ENCODE peak calls at places on chromosomes 13 and 19, in six cellular contexts. V, C, M, S, T and E are unnamed samples.
A peak's percentile ranks its signal among the peaks of the same experiment; 100 is the strongest.

GRCh38 chr19:6071840-6072239 is 38.5 kb downstream of the RFX2 start:
- DNase-seq in V (no peak), C (no peak), M (peak; percentile 46), S (no peak), T (no peak), E (no peak)

GRCh38 chr13:20301391-20302071 is 69.4 kb upstream of the GJB6 start:
- DNase-seq in V (no peak), C (no peak), M (peak; percentile 16), S (no peak), T (no peak), E (peak; percentile 29)

GRCh38 chr19:492091-492531 is 4.2 kb upstream of the MADCAM1 start:
- DNase-seq in V (peak; percentile 11), C (no peak), M (peak; percentile 39), S (peak; percentile 69), T (no peak), E (no peak)

GRCh38 chr13:75761373-75761772 is 125.2 kb downstream of the LMO7 start:
- DNase-seq in V (no peak), C (no peak), M (peak; percentile 39), S (no peak), T (no peak), E (no peak)

GRCh38 chr13:20197361-20197834 is 4.7 kb upstream of the GJB2 start:
- DNase-seq in V (peak; percentile 83), C (peak; percentile 64), M (peak; percentile 63), S (peak; percentile 59), T (peak; percentile 42), E (peak; percentile 65)

GRCh38 chr13:110045202-110045601 is 258.8 kb upstream of the IRS2 start:
- DNase-seq in V (no peak), C (no peak), M (no peak), S (no peak), T (no peak), E (no peak)

GRCh38 chr19:13051581-13052165 is 51.0 kb downstream of the LYL1 start:
- DNase-seq in V (peak; percentile 84), C (no peak), M (peak; percentile 48), S (no peak), T (peak; percentile 57), E (peak; percentile 99)

GRCh38 chr13:113670541-113670940 is 3.5 kb downstream of the GRK1 start:
- DNase-seq in V (no peak), C (no peak), M (no peak), S (no peak), T (no peak), E (no peak)

GRCh38 chr19:17794412-17794730 is 567 bp upstream of the B3GNT3 start:
- DNase-seq in V (no peak), C (no peak), M (no peak), S (no peak), T (no peak), E (peak; percentile 7)

GRCh38 chr19:3536429-3537100 is 2.4 kb upstream of the TEKTIP1 start:
- DNase-seq in V (no peak), C (no peak), M (no peak), S (peak; percentile 70), T (no peak), E (no peak)

GRCh38 chr19:5093297-5093858 is 124.5 kb downstream of the KDM4B start:
- DNase-seq in V (no peak), C (no peak), M (no peak), S (no peak), T (no peak), E (peak; percentile 40)

GRCh38 chr19:19486343-19487076 is 28.8 kb downstream of the TSSK6 start:
- DNase-seq in V (no peak), C (no peak), M (no peak), S (no peak), T (no peak), E (no peak)
- H3K9ac ChIP-seq in V (no peak overlapping the region), C (no peak overlapping the region), M (no peak overlapping the region), S (no peak overlapping the region), T (no peak overlapping the region), E (no peak overlapping the region)

DNA sequence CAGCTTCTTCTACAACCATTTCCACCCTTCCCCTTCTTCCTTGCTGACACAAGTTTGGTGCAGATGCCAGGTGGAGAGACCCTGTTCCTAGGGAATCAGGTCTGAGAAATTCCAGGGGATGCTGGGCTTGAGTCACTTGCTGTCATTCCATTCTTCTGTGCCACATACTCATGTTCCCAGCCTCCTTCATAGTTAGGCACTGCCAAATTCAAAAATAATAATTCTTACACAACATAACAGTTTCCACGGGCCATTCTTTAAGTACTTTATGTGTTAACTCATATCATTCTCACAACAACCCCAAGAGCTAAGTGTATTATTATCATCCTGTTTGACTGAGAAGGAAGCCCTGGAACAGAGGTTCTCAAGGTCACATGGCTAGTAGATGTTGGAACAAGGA is 27.1 kb upstream of the POMP start:
- DNase-seq in V (no peak), C (no peak), M (peak; percentile 59), S (no peak), T (no peak), E (no peak)
- TF ChIP-seq EZH2phosphoT487 in V (no peak), C (no peak), M (no peak), S (no peak), T (no peak), E (no peak)

GRCh38 chr19:45848922-45849321 is 14.0 kb downstream of the SYMPK start:
- DNase-seq in V (peak; percentile 11), C (no peak), M (peak; percentile 29), S (no peak), T (no peak), E (no peak)
- H3K4me1 ChIP-seq in V (no peaks in the 10 kb centered on the region), C (no peaks in the 10 kb centered on the region), M (no peaks in the 10 kb centered on the region), S (no peaks in the 10 kb centered on the region), T (no peaks in the 10 kb centered on the region), E (no peaks in the 10 kb centered on the region)

DNA sequence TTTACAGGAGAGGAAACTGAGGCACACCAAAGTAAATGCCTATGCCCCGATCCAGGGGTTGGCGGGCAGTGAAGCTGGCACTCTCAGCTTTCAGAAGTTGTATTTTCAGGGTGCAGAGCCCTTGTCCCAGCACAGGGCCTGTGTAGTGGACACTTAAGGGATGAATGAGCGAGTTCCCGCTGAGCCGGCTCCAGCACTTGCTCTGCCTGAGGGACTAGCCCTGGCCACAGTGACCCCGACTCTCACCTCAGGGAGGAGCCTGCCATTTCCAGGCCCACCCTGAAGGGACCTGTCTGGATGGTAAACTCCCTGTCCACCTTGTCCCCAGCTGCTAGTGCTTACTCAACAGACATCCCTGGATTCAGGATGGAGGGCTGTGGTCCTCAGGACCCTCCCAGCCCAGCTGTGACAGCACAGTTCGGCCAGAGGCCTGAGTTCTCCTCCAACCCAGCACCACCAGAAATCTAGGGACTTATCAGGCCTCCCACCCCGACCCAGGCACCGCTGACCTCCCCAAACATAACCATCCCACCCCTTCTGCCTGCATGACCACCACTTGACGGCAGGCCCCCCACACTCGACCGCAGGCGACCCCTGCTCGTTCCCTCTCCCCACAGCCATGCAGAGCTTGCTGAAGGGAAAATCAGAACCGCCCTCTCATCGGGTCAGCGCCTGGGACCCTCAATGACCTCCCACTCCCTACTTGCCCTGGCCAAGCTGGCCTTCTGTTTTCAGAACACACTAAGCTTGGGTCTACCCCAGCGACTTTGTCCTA is 8.4 kb downstream of the PPP6R1 start:
- DNase-seq in V (no peak), C (no peak), M (no peak), S (no peak), T (no peak), E (no peak)
- H3K9ac ChIP-seq in V (no peak overlapping the region), C (no peak overlapping the region), M (no peak overlapping the region), S (no peak overlapping the region), T (no peak overlapping the region), E (no peak overlapping the region)

GRCh38 chr13:80029170-80029569 is 311.8 kb downstream of the SPRY2 start:
- DNase-seq in V (no peak), C (no peak), M (no peak), S (no peak), T (no peak), E (no peak)
- TF ChIP-seq EZH2phosphoT487 in V (no peak), C (no peak), M (no peak), S (no peak), T (no peak), E (no peak)

DNA sequence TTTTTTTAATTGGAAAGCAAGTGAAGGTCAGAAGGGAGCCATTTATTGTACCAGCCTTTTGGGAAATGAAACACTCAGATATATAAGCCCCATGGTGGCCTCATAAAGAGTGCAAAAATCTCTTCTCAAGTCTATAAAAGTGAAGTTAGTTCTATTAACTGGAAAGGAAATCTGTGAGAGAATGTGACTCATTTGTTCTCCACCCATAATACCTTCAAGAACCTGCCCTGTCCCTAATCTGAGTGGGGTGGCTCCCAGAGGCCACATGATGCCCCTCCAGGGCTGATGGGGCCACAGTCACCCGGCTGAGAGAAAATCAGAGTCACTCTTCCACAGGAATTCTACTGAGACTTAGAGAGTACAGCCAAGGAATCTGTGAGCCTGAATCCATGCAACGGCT is 65.8 kb upstream of the SERP2 start:
- DNase-seq in V (peak; percentile 40), C (peak; percentile 15), M (no peak), S (no peak), T (no peak), E (no peak)
- H3K4me1 ChIP-seq in V (peaks cover 71% of the 10 kb centered on the region), C (peaks cover 73% of the 10 kb centered on the region), M (peaks cover 18% of the 10 kb centered on the region), S (peaks cover 28% of the 10 kb centered on the region), T (no peaks in the 10 kb centered on the region), E (peaks cover 30% of the 10 kb centered on the region)